ENCODE peak calls at places on chromosomes 6 and 20, in four cellular contexts. C, G, X and R are unnamed samples.

GRCh38 chr6:157014871-157015270 is 237.7 kb downstream of the ARID1B start:
- DNase-seq in C (no peak), X (no peak), G (no peak), R (no peak)

GRCh38 chr6:137443901-137444300 is 50.3 kb downstream of the OLIG3 start:
- DNase-seq in C (no peak), G (no peak), X (no peak), R (no peak)

GRCh38 chr6:2518029-2518428 is 232.7 kb downstream of the MYLK4 start:
- DNase-seq in G (no peak), C (no peak), X (no peak), R (no peak)

GRCh38 chr20:23167436-23167835 is 81.3 kb upstream of the CD93 start:
- DNase-seq in G (no peak), C (no peak), X (no peak), R (no peak)

GRCh38 chr6:141675957-141676356 is 456.8 kb upstream of the GJE1 start:
- DNase-seq in C (no peak), X (no peak), G (no peak), R (no peak)

GRCh38 chr6:136761227-136761922 is 30.9 kb downstream of the MAP3K5 start:
- DNase-seq in G (no peak), C (no peak), X (no peak), R (no peak)

GRCh38 chr20:37741560-37741959 is 47.7 kb downstream of the CTNNBL1 start:
- DNase-seq in X (no peak), G (no peak), C (no peak), R (no peak)

GRCh38 chr6:48611332-48611731 is 500.3 kb upstream of the PTCHD4 start:
- DNase-seq in X (no peak), G (no peak), C (no peak), R (no peak)

GRCh38 chr20:90651-91050 is 3.2 kb downstream of the DEFB125 start:
- DNase-seq in G (no peak), X (no peak), C (no peak), R (no peak)

GRCh38 chr6:168089186-168090063 is 10.4 kb upstream of the FRMD1 start:
- DNase-seq in C (no peak), X (no peak), G (no peak), R (no peak)

GRCh38 chr6:16482702-16483314 is 244.4 kb downstream of the GMPR start:
- DNase-seq in G (no peak), X (no peak), C (no peak), R (no peak)

GRCh38 chr20:1375515-1375914 is 17.3 kb downstream of the FKBP1A start:
- DNase-seq in G (no peak), C (no peak), X (no peak), R (no peak)

GRCh38 chr20:51387125-51387865 is 155.2 kb downstream of the NFATC2 start:
- DNase-seq in G (no peak), C (no peak), X (no peak), R (no peak)

GRCh38 chr6:68343901-68344300 is 291.2 kb upstream of the ADGRB3 start:
- DNase-seq in X (no peak), C (no peak), G (peak), R (no peak)

GRCh38 chr6:50927816-50928215 is 109.1 kb downstream of the TFAP2B start:
- DNase-seq in G (no peak), C (no peak), X (no peak), R (no peak)

GRCh38 chr6:35497571-35498406 is 910 bp upstream of the TEAD3 start:
- DNase-seq in X (peak), G (peak), C (no peak), R (no peak)
- TF ChIP-seq CTCF in X (no peak), G (no peak), C (no peak), R (no peak)

DNA sequence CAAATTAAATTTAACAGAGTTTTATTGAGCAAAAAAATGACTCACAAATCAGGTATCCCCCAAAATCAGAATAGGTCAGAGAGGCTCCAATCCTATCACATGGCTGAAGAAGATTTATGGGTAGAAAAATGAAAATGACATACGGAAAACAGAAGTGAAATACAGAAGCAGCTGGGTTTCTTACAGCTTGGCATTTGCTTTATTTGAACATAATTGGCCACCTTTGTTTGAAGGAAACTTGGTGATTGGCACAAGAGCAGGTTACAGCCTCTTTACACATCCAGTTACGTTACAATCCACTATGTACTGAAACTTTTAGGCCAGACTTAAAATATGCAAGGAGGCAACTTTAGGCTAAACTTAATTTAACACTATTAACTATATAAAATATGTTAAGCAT is 11.7 kb upstream of the TREM2 start:
- DNase-seq in X (no peak), C (no peak), G (no peak), R (no peak)
- TF ChIP-seq CTCF in X (no peak), C (no peak), G (no peak), R (no peak)

GRCh38 chr6:44800171-44800671 is 412.7 kb downstream of the CDC5L start:
- DNase-seq in C (no peak), X (peak), G (no peak), R (no peak)
- TF ChIP-seq CTCF in C (no peak), X (no peak), G (no peak), R (no peak)

GRCh38 chr20:49603209-49603627 is 35.3 kb upstream of the PTGIS start:
- DNase-seq in C (no peak), G (no peak), X (no peak), R (no peak)

GRCh38 chr20:49601153-49601924 is 33.4 kb upstream of the PTGIS start:
- DNase-seq in G (no peak), X (no peak), C (no peak), R (no peak)

GRCh38 chr20:49599746-49600113 is 31.8 kb upstream of the PTGIS start:
- DNase-seq in C (no peak), G (no peak), X (no peak), R (no peak)

GRCh38 chr20:49597825-49598395 is 30.0 kb upstream of the PTGIS start:
- DNase-seq in G (no peak), C (no peak), X (no peak), R (no peak)

DNA sequence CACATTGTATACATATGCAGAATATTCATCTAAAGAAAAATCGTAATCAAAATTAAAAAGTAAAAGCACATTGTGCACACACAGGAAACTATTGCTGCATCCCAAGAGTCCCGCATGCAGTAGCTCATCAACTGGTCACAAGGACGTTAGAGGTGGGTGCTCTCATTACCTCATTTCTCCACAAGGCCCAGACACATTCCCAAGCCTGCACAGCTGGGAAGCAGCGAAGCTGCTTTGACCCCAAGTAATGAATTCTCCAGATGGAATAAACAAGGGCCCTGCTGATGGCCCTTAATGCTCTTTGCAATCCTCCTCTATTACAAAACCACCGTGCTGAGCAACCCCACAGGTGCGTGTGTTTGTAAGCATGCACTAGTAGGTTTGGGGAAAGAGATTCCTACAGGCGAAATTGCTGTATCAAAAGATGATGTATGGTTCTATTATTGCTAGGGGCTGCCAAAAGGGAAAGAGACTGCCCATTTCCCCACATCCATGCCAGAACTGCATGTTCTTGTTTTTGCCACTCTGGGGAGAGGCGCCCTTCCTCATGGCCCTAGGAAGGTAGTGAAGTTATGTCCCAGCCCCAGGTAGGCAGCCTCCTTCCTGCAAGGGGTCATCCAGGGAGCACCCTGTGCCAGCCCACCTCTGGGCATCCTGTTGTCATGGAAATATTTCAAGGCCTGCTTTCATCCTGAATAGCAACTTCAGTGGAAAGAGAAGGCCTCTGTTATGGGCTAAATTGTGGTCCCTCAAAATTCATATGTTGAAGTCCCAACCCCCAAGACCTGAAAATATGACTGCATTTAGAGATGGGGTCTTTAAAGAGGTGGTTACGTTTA is 34.7 kb upstream of the PTGIS start:
- DNase-seq in C (no peak), G (no peak), X (no peak), R (no peak)
- TF ChIP-seq CTCF in C (no peak), G (no peak), X (no peak), R (no peak)